ENCODE peak calls at places on chromosomes 12 and 14, in five cellular contexts. One of them, this sample, is unnamed.

GRCh38 chr12:55932546-55932919 is 1.6 kb downstream of the DGKA start:
- DNase-seq in non-pigmented ciliary epithelial cell: no peak
- DNase-seq in HuH-7.5: peak; percentile 42
- DNase-seq in ovary: no peak
- DNase-seq in endothelial cell: no peak
- DNase-seq in this sample: peak; percentile 53

GRCh38 chr12:117744418-117744817 is 224.4 kb downstream of the KSR2 start:
- DNase-seq in endothelial cell: no peak
- DNase-seq in HuH-7.5: no peak
- DNase-seq in ovary: no peak
- DNase-seq in non-pigmented ciliary epithelial cell: no peak
- DNase-seq in this sample: no peak

GRCh38 chr14:104202259-104203070 is 64.1 kb downstream of the KIF26A start:
- DNase-seq in endothelial cell: no peak
- DNase-seq in HuH-7.5: no peak
- DNase-seq in ovary: no peak
- DNase-seq in non-pigmented ciliary epithelial cell: no peak
- DNase-seq in this sample: no peak

GRCh38 chr14:75401356-75401755 is 26.5 kb upstream of the JDP2 start:
- DNase-seq in non-pigmented ciliary epithelial cell: peak; percentile 6
- DNase-seq in ovary: peak; percentile 56
- DNase-seq in endothelial cell: no peak
- DNase-seq in HuH-7.5: no peak
- DNase-seq in this sample: no peak

GRCh38 chr14:95649230-95649629 is 37.0 kb upstream of the TCL1B start:
- DNase-seq in endothelial cell: no peak
- DNase-seq in HuH-7.5: no peak
- DNase-seq in ovary: no peak
- DNase-seq in non-pigmented ciliary epithelial cell: no peak
- DNase-seq in this sample: no peak

GRCh38 chr12:6435941-6436715 is 8.6 kb upstream of the CD27 start:
- DNase-seq in endothelial cell: no peak
- DNase-seq in HuH-7.5: no peak
- DNase-seq in ovary: no peak
- DNase-seq in non-pigmented ciliary epithelial cell: no peak
- DNase-seq in this sample: no peak

GRCh38 chr12:54017845-54018607 is 9.2 kb downstream of the HOXC8 start:
- DNase-seq in endothelial cell: peak; percentile 66
- DNase-seq in HuH-7.5: peak; percentile 98
- DNase-seq in ovary: peak; percentile 96
- DNase-seq in non-pigmented ciliary epithelial cell: no peak
- DNase-seq in this sample: peak; percentile 98

GRCh38 chr12:25775968-25776367 is 182.5 kb upstream of the RASSF8 start:
- DNase-seq in HuH-7.5: no peak
- DNase-seq in non-pigmented ciliary epithelial cell: no peak
- DNase-seq in endothelial cell: peak; percentile 45
- DNase-seq in ovary: no peak
- DNase-seq in this sample: no peak

GRCh38 chr12:83434600-83434999 is 747.9 kb downstream of the TMTC2 start:
- DNase-seq in non-pigmented ciliary epithelial cell: no peak
- DNase-seq in HuH-7.5: no peak
- DNase-seq in endothelial cell: no peak
- DNase-seq in ovary: no peak
- DNase-seq in this sample: no peak

GRCh38 chr14:54709444-54709843 is 142.5 kb downstream of the SAMD4A start:
- DNase-seq in endothelial cell: no peak
- DNase-seq in ovary: no peak
- DNase-seq in non-pigmented ciliary epithelial cell: no peak
- DNase-seq in HuH-7.5: no peak
- DNase-seq in this sample: no peak

GRCh38 chr14:51547260-51547659 is 104.5 kb upstream of the FRMD6 start:
- DNase-seq in ovary: peak; percentile 47
- DNase-seq in HuH-7.5: no peak
- DNase-seq in non-pigmented ciliary epithelial cell: peak; percentile 99
- DNase-seq in endothelial cell: no peak
- DNase-seq in this sample: no peak

GRCh38 chr12:25670076-25671055 is 117.3 kb upstream of the LMNTD1 start:
- DNase-seq in ovary: no peak
- DNase-seq in HuH-7.5: no peak
- DNase-seq in endothelial cell: no peak
- DNase-seq in non-pigmented ciliary epithelial cell: no peak
- DNase-seq in this sample: no peak

GRCh38 chr14:104081493-104081835 is 4.0 kb upstream of the ASPG start:
- DNase-seq in endothelial cell: no peak
- DNase-seq in HuH-7.5: no peak
- DNase-seq in non-pigmented ciliary epithelial cell: no peak
- DNase-seq in ovary: no peak
- DNase-seq in this sample: no peak

GRCh38 chr14:37585971-37586759 is 8.9 kb downstream of the FOXA1 start:
- DNase-seq in ovary: no peak
- DNase-seq in non-pigmented ciliary epithelial cell: no peak
- DNase-seq in endothelial cell: no peak
- DNase-seq in HuH-7.5: no peak
- DNase-seq in this sample: no peak

GRCh38 chr12:8860165-8860961 is 37.9 kb downstream of the A2ML1 start:
- DNase-seq in ovary: peak; percentile 47
- DNase-seq in HuH-7.5: no peak
- DNase-seq in non-pigmented ciliary epithelial cell: peak; percentile 3
- DNase-seq in endothelial cell: peak; percentile 46
- DNase-seq in this sample: peak; percentile 45

GRCh38 chr12:25151476-25151875 is 43.5 kb downstream of the DNAI7 start:
- DNase-seq in non-pigmented ciliary epithelial cell: peak; percentile 97
- DNase-seq in ovary: peak; percentile 33
- DNase-seq in endothelial cell: peak; percentile 7
- DNase-seq in HuH-7.5: no peak
- DNase-seq in this sample: no peak

GRCh38 chr12:12020762-12021161 is 50.0 kb upstream of the BCL2L14 start:
- DNase-seq in ovary: no peak
- DNase-seq in HuH-7.5: no peak
- DNase-seq in endothelial cell: no peak
- DNase-seq in non-pigmented ciliary epithelial cell: no peak
- DNase-seq in this sample: no peak

GRCh38 chr12:16189849-16190248 is 87.6 kb downstream of the SLC15A5 start:
- DNase-seq in ovary: no peak
- DNase-seq in non-pigmented ciliary epithelial cell: no peak
- DNase-seq in HuH-7.5: no peak
- DNase-seq in endothelial cell: no peak
- DNase-seq in this sample: no peak

GRCh38 chr14:61493239-61493638 is 171.9 kb downstream of the PRKCH start:
- DNase-seq in HuH-7.5: no peak
- DNase-seq in endothelial cell: no peak
- DNase-seq in non-pigmented ciliary epithelial cell: peak; percentile 84
- DNase-seq in ovary: no peak
- DNase-seq in this sample: no peak

GRCh38 chr12:51874013-51874412 is 13.9 kb upstream of the ANKRD33 start:
- DNase-seq in endothelial cell: no peak
- DNase-seq in HuH-7.5: no peak
- DNase-seq in ovary: no peak
- DNase-seq in non-pigmented ciliary epithelial cell: no peak
- DNase-seq in this sample: no peak

GRCh38 chr14:95575820-95576473 is 41.1 kb downstream of the GLRX5 start:
- DNase-seq in HuH-7.5: no peak
- DNase-seq in non-pigmented ciliary epithelial cell: no peak
- DNase-seq in ovary: no peak
- DNase-seq in endothelial cell: no peak
- DNase-seq in this sample: no peak

GRCh38 chr14:102197317-102197850 is 57.7 kb downstream of the WDR20 start:
- DNase-seq in non-pigmented ciliary epithelial cell: no peak
- DNase-seq in endothelial cell: no peak
- DNase-seq in HuH-7.5: no peak
- DNase-seq in ovary: no peak
- DNase-seq in this sample: no peak

GRCh38 chr12:95168746-95169145 is 48.5 kb downstream of the FGD6 start:
- DNase-seq in HuH-7.5: no peak
- DNase-seq in ovary: no peak
- DNase-seq in endothelial cell: no peak
- DNase-seq in non-pigmented ciliary epithelial cell: no peak
- DNase-seq in this sample: no peak

GRCh38 chr12:59365133-59365532 is 230.7 kb upstream of the SLC16A7 start:
- DNase-seq in ovary: no peak
- DNase-seq in non-pigmented ciliary epithelial cell: no peak
- DNase-seq in HuH-7.5: no peak
- DNase-seq in endothelial cell: no peak
- DNase-seq in this sample: no peak

GRCh38 chr14:20376071-20376588 is 32.7 kb downstream of the PARP2 start:
- DNase-seq in HuH-7.5: peak; percentile 78
- DNase-seq in non-pigmented ciliary epithelial cell: no peak
- DNase-seq in endothelial cell: no peak
- DNase-seq in ovary: no peak
- DNase-seq in this sample: no peak

GRCh38 chr12:18752280-18752920 is 14.5 kb downstream of the CAPZA3 start:
- DNase-seq in endothelial cell: peak; percentile 52
- DNase-seq in ovary: no peak
- DNase-seq in HuH-7.5: no peak
- DNase-seq in non-pigmented ciliary epithelial cell: peak; percentile 83
- DNase-seq in this sample: no peak

GRCh38 chr14:65745396-65746190 is 333.1 kb downstream of the FUT8 start:
- DNase-seq in non-pigmented ciliary epithelial cell: no peak
- DNase-seq in endothelial cell: no peak
- DNase-seq in HuH-7.5: no peak
- DNase-seq in ovary: no peak
- DNase-seq in this sample: no peak

This sample was measured in DND-41.